ENCODE peak calls at places on chromosomes 13 and 19, in eight cellular contexts. E is AG04449, C is MCF 10A, B is gastrocnemius medialis, K is HFFc6, S is mucosa of descending colon, U is mesothelial cell of epicardium, X is thoracic aorta. R is an unnamed sample.

GRCh38 chr19:7694499-7694898 is 7.4 kb downstream of the FCER2 start:
- DNase-seq in U (no peak), S (no peak), C (no peak), X (no peak), E (no peak), B (no peak), K (no peak), R (no peak)

GRCh38 chr13:67438465-67438864 is 208.3 kb upstream of the PCDH9 start:
- DNase-seq in X (no peak), U (no peak), K (no peak), S (no peak), C (peak), E (no peak), B (no peak), R (no peak)

GRCh38 chr19:29439688-29440550 is 85.9 kb upstream of the VSTM2B start:
- DNase-seq in B (no peak), K (no peak), S (no peak), E (no peak), C (no peak), X (no peak), U (no peak), R (no peak)

GRCh38 chr13:44159633-44160279 is 213.9 kb upstream of the SERP2 start:
- DNase-seq in S (no peak), C (peak), X (no peak), U (no peak), E (no peak), K (no peak), B (no peak), R (no peak)

GRCh38 chr19:44807652-44808462 is 1.0 kb upstream of the BCAM start:
- DNase-seq in B (no peak), X (no peak), K (no peak), U (peak), C (peak), E (no peak), S (no peak), R (peak)

GRCh38 chr13:106566682-106567420 is 1.1 kb downstream of the ARGLU1 start:
- DNase-seq in C (peak), X (no peak), U (no peak), B (peak), S (peak), K (peak), E (no peak), R (peak)

GRCh38 chr19:54247106-54247930 is 4.7 kb upstream of the LILRA6 start:
- DNase-seq in S (no peak), C (no peak), K (no peak), X (no peak), U (no peak), B (no peak), E (no peak), R (no peak)

GRCh38 chr19:33580645-33581037 is 41.1 kb upstream of the CHST8 start:
- DNase-seq in U (no peak), X (no peak), B (no peak), S (no peak), E (no peak), K (no peak), C (no peak), R (peak)

GRCh38 chr13:70795484-70795883 is 687.2 kb upstream of the KLHL1 start:
- DNase-seq in K (no peak), B (no peak), X (no peak), U (no peak), C (no peak), S (no peak), E (no peak), R (no peak)

GRCh38 chr13:70792121-70792520 is 683.9 kb upstream of the KLHL1 start:
- DNase-seq in S (no peak), B (no peak), U (no peak), K (no peak), E (no peak), C (no peak), X (no peak), R (no peak)
- TF ChIP-seq CTCF in S (no peak), B (no peak), U (no peak), K (no peak), E (no peak), C (no peak), X (no peak), R (peak)

GRCh38 chr13:76973920-76974617 is 17.8 kb upstream of the CLN5 start:
- DNase-seq in X (no peak), B (no peak), U (no peak), E (no peak), S (no peak), K (no peak), C (no peak), R (no peak)
- TF ChIP-seq CTCF in X (no peak), B (no peak), U (no peak), E (no peak), S (no peak), K (no peak), C (no peak), R (no peak)

GRCh38 chr13:39268398-39268797 is 230.1 kb downstream of the NHLRC3 start:
- DNase-seq in B (no peak), E (no peak), X (no peak), K (no peak), S (no peak), C (no peak), U (no peak), R (no peak)

GRCh38 chr13:39259371-39259770 is 221.1 kb downstream of the NHLRC3 start:
- DNase-seq in U (no peak), B (no peak), C (no peak), S (no peak), K (no peak), X (no peak), E (no peak), R (no peak)

GRCh38 chr13:39266426-39266825 is 228.2 kb downstream of the NHLRC3 start:
- DNase-seq in E (no peak), X (no peak), B (no peak), U (no peak), S (no peak), K (no peak), C (no peak), R (no peak)

GRCh38 chr13:39263531-39263930 is 225.3 kb downstream of the NHLRC3 start:
- DNase-seq in B (no peak), C (no peak), E (no peak), S (no peak), U (no peak), X (no peak), K (no peak), R (no peak)

GRCh38 chr13:39263033-39263432 is 224.8 kb downstream of the NHLRC3 start:
- DNase-seq in K (peak), C (peak), B (no peak), S (no peak), X (no peak), U (no peak), E (no peak), R (peak)
- TF ChIP-seq CTCF in K (peak), C (peak), B (peak), S (peak), X (peak), U (peak), E (peak), R (peak)

DNA sequence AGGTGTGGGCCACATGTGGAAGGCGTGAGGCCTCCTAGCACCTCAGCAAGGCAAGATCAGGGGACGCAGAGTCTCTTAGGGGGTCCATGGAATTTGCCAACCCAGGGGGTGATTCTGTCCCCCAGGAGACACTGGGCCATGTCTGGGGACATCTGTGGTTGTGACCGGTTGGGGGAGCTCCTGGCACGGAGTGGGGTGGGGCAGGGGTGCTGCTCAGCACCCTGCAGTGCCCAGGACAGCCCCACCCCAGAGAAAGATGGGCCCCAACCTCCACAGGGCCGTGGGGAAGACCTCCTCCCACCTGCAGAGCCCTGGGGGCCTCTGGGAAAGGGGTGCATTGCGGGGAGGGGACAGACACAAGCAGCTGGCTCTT is 4.0 kb downstream of the MKNK2 start:
- DNase-seq in C (no peak), E (no peak), X (no peak), K (no peak), B (no peak), U (no peak), S (peak), R (no peak)
- TF ChIP-seq CTCF in C (no peak), E (no peak), X (no peak), K (no peak), B (no peak), U (no peak), S (no peak), R (no peak)

GRCh38 chr19:42022616-42023015 is 28.6 kb upstream of the ATP1A3 start:
- DNase-seq in U (no peak), C (no peak), B (no peak), E (no peak), K (no peak), S (no peak), X (no peak), R (no peak)

GRCh38 chr19:42024622-42025111 is 30.6 kb upstream of the ATP1A3 start:
- DNase-seq in K (peak), S (no peak), X (no peak), U (no peak), E (no peak), C (no peak), B (no peak), R (no peak)

GRCh38 chr19:42021185-42021584 is 27.2 kb upstream of the ATP1A3 start:
- DNase-seq in E (no peak), C (no peak), B (no peak), U (no peak), X (no peak), K (no peak), S (no peak), R (no peak)

GRCh38 chr19:42023943-42024260 is 29.9 kb upstream of the ATP1A3 start:
- DNase-seq in S (no peak), X (no peak), K (no peak), U (no peak), C (no peak), E (no peak), B (no peak), R (no peak)

DNA sequence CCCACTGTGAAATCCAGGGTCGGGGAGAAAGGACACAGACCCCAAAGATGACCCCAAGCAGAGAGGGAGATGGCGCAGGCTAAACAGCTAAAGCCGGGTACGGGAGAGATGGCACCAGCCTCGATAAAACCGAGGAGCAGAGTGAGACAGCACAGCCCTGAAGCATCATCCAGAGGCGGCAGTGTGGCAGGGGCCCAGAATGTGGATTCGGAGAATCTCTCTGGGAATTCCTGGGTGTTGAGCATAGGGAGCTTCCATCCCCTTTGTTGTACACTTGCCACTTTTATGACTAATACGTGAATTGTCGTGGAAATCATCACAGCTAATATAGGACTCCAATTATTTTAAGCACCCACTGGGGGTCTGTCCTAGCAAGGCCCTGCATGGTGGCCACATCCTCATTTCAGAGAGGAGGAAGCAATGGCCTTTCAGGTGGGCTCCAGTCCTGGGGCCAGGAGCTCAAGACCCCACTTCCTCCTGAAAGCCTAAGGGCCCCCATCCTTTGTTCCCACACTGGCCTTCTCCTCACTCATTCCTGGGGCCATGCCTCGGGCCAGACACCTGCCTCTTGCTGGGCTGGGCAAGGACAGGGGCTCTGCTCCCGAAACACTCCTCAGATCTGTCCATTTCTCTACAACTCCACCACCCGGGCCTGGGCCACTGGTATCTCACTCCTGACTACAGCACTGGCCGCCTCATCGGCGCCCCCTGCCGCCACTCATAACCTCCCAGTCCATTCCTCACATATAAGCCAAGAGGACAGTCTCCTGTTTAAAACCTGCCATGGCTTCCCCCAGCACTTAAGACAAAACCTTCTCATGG is 29.3 kb upstream of the ATP1A3 start:
- DNase-seq in B (no peak), U (no peak), K (peak), C (peak), X (no peak), S (no peak), E (no peak), R (peak)
- TF ChIP-seq CTCF in B (no peak), U (no peak), K (peak), C (peak), X (no peak), S (peak), E (peak), R (peak)